ENCODE peak calls at places on chromosomes 4 and X, in four cellular contexts. C is GM18507; O is activated CD8-positive, alpha-beta memory T cell treated with anti-CD3 and anti-CD28 coated beads for 48 hours; B is left ventricle myocardium inferior. I is an unnamed sample.

GRCh38 chrX:76427560-76428242 is at the start of gene MAGEE1:
- DNase-seq in B (peak; percentile 74), O (peak; percentile 35), C (peak; percentile 32), I (peak; percentile 80)

GRCh38 chrX:46574337-46574940 is 874 bp downstream of the CHST7 start:
- DNase-seq in O (no peak), B (no peak), C (no peak), I (no peak)

GRCh38 chr4:182548156-182548555 is 305.0 kb downstream of the TENM3 start:
- DNase-seq in B (no peak), C (no peak), O (no peak), I (no peak)

GRCh38 chr4:10034136-10034535 is 12.8 kb upstream of the SLC2A9 start:
- DNase-seq in C (no peak), B (peak; percentile 30), O (no peak), I (no peak)

GRCh38 chr4:17687237-17687857 is 72.9 kb downstream of the MED28 start:
- DNase-seq in B (no peak), O (no peak), C (no peak), I (no peak)

GRCh38 chrX:139967300-139967699 is 2.0 kb upstream of the CXorf66 start:
- DNase-seq in O (no peak), B (no peak), C (no peak), I (no peak)

GRCh38 chrX:65926095-65927019 is 113.5 kb downstream of the VSIG4 start:
- DNase-seq in O (no peak), B (no peak), C (no peak), I (no peak)

GRCh38 chrX:53674581-53674980 is 11.9 kb downstream of the HUWE1 start:
- DNase-seq in B (no peak), O (no peak), C (no peak), I (no peak)

GRCh38 chrX:119391279-119391678 is 7.9 kb upstream of the SLC25A43 start:
- DNase-seq in B (no peak), O (no peak), C (no peak), I (no peak)

GRCh38 chr4:1518997-1519700 is 112.9 kb upstream of the NKX1-1 start:
- DNase-seq in B (no peak), O (no peak), C (no peak), I (no peak)

GRCh38 chr4:56286763-56287162 is 100.5 kb downstream of the AASDH start:
- DNase-seq in O (no peak), B (no peak), C (no peak), I (no peak)

GRCh38 chr4:34679228-34679627 is 1565.1 kb downstream of the ARAP2 start:
- DNase-seq in C (no peak), O (no peak), B (no peak), I (no peak)

GRCh38 chrX:29903365-29903764 is 312.0 kb upstream of the MAGEB2 start:
- DNase-seq in C (no peak), B (no peak), O (no peak), I (no peak)

GRCh38 chrX:113274801-113275200 is 434.2 kb upstream of the AMOT start:
- DNase-seq in C (no peak), B (no peak), O (no peak), I (no peak)

GRCh38 chr4:6217716-6218381 is 17.5 kb upstream of the JAKMIP1 start:
- DNase-seq in B (no peak), C (no peak), O (no peak), I (no peak)